ENCODE peak calls at places on chromosomes 11 and 22, in six cellular contexts. One of them, this sample, is unnamed.
A peak's percentile ranks its signal among the peaks of the same experiment; 100 is the strongest.

GRCh38 chr11:83726316-83726715 is 440.1 kb upstream of the CCDC90B start:
- DNase-seq in progenitor cell of endocrine pancreas: no peak
- DNase-seq in amygdala: no peak
- DNase-seq in fibroblast of pulmonary artery: no peak
- DNase-seq in HFF-Myc: no peak
- DNase-seq in stimulated activated CD4-positive, alpha-beta T cell treated with anti-CD3 and anti-CD28 coated beads, Interleukin-15, amount 100 ng/mL, for 1 hour: no peak
- DNase-seq in this sample: no peak

GRCh38 chr11:2347449-2347848 is 29.7 kb upstream of the CD81 start:
- DNase-seq in progenitor cell of endocrine pancreas: no peak
- DNase-seq in amygdala: no peak
- DNase-seq in fibroblast of pulmonary artery: no peak
- DNase-seq in HFF-Myc: no peak
- DNase-seq in stimulated activated CD4-positive, alpha-beta T cell treated with anti-CD3 and anti-CD28 coated beads, Interleukin-15, amount 100 ng/mL, for 1 hour: no peak
- DNase-seq in this sample: no peak

GRCh38 chr22:20985720-20986119 is 3.6 kb downstream of the LZTR1 start:
- DNase-seq in progenitor cell of endocrine pancreas: no peak
- DNase-seq in amygdala: no peak
- DNase-seq in fibroblast of pulmonary artery: no peak
- DNase-seq in HFF-Myc: no peak
- DNase-seq in stimulated activated CD4-positive, alpha-beta T cell treated with anti-CD3 and anti-CD28 coated beads, Interleukin-15, amount 100 ng/mL, for 1 hour: no peak
- DNase-seq in this sample: no peak

GRCh38 chr11:122628691-122629555 is 26.6 kb upstream of the UBASH3B start:
- DNase-seq in progenitor cell of endocrine pancreas: peak; percentile 53
- DNase-seq in amygdala: peak; percentile 43
- DNase-seq in fibroblast of pulmonary artery: peak; percentile 82
- DNase-seq in HFF-Myc: no peak
- DNase-seq in stimulated activated CD4-positive, alpha-beta T cell treated with anti-CD3 and anti-CD28 coated beads, Interleukin-15, amount 100 ng/mL, for 1 hour: peak; percentile 53
- DNase-seq in this sample: peak; percentile 58

GRCh38 chr22:26903030-26903856 is 245.9 kb downstream of the MIAT start:
- DNase-seq in progenitor cell of endocrine pancreas: no peak
- DNase-seq in amygdala: no peak
- DNase-seq in fibroblast of pulmonary artery: no peak
- DNase-seq in HFF-Myc: no peak
- DNase-seq in stimulated activated CD4-positive, alpha-beta T cell treated with anti-CD3 and anti-CD28 coated beads, Interleukin-15, amount 100 ng/mL, for 1 hour: no peak
- DNase-seq in this sample: no peak

GRCh38 chr11:126450806-126451205 is 95.3 kb downstream of the ST3GAL4 start:
- DNase-seq in progenitor cell of endocrine pancreas: no peak
- DNase-seq in amygdala: no peak
- DNase-seq in fibroblast of pulmonary artery: no peak
- DNase-seq in HFF-Myc: no peak
- DNase-seq in stimulated activated CD4-positive, alpha-beta T cell treated with anti-CD3 and anti-CD28 coated beads, Interleukin-15, amount 100 ng/mL, for 1 hour: no peak
- DNase-seq in this sample: no peak

GRCh38 chr11:119567667-119568582 is 145.0 kb upstream of the THY1 start:
- DNase-seq in progenitor cell of endocrine pancreas: no peak
- DNase-seq in amygdala: peak; percentile 6
- DNase-seq in fibroblast of pulmonary artery: peak; percentile 79
- DNase-seq in HFF-Myc: peak; percentile 85
- DNase-seq in stimulated activated CD4-positive, alpha-beta T cell treated with anti-CD3 and anti-CD28 coated beads, Interleukin-15, amount 100 ng/mL, for 1 hour: no peak
- DNase-seq in this sample: no peak

GRCh38 chr22:50062509-50063135 is 4.5 kb upstream of the TTLL8 start:
- DNase-seq in progenitor cell of endocrine pancreas: no peak
- DNase-seq in amygdala: no peak
- DNase-seq in fibroblast of pulmonary artery: no peak
- DNase-seq in HFF-Myc: no peak
- DNase-seq in stimulated activated CD4-positive, alpha-beta T cell treated with anti-CD3 and anti-CD28 coated beads, Interleukin-15, amount 100 ng/mL, for 1 hour: no peak
- DNase-seq in this sample: no peak

GRCh38 chr11:66289548-66290331 is 797 bp upstream of the YIF1A start:
- DNase-seq in progenitor cell of endocrine pancreas: peak; percentile 74
- DNase-seq in amygdala: no peak
- DNase-seq in fibroblast of pulmonary artery: no peak
- DNase-seq in HFF-Myc: no peak
- DNase-seq in stimulated activated CD4-positive, alpha-beta T cell treated with anti-CD3 and anti-CD28 coated beads, Interleukin-15, amount 100 ng/mL, for 1 hour: peak; percentile 70
- DNase-seq in this sample: peak; percentile 65

GRCh38 chr22:43381693-43382092 is 30.1 kb upstream of the MPPED1 start:
- DNase-seq in progenitor cell of endocrine pancreas: no peak
- DNase-seq in amygdala: no peak
- DNase-seq in fibroblast of pulmonary artery: no peak
- DNase-seq in HFF-Myc: no peak
- DNase-seq in stimulated activated CD4-positive, alpha-beta T cell treated with anti-CD3 and anti-CD28 coated beads, Interleukin-15, amount 100 ng/mL, for 1 hour: no peak
- DNase-seq in this sample: no peak

GRCh38 chr22:31343235-31344191 is 2.6 kb downstream of the PATZ1 start:
- DNase-seq in progenitor cell of endocrine pancreas: peak; percentile 81
- DNase-seq in amygdala: peak; percentile 15
- DNase-seq in fibroblast of pulmonary artery: peak; percentile 34
- DNase-seq in HFF-Myc: no peak
- DNase-seq in stimulated activated CD4-positive, alpha-beta T cell treated with anti-CD3 and anti-CD28 coated beads, Interleukin-15, amount 100 ng/mL, for 1 hour: no peak
- DNase-seq in this sample: no peak

GRCh38 chr11:57527056-57527631 is 3.4 kb downstream of the TIMM10 start:
- DNase-seq in progenitor cell of endocrine pancreas: peak; percentile 79
- DNase-seq in amygdala: peak; percentile 12
- DNase-seq in fibroblast of pulmonary artery: peak; percentile 75
- DNase-seq in HFF-Myc: peak; percentile 57
- DNase-seq in stimulated activated CD4-positive, alpha-beta T cell treated with anti-CD3 and anti-CD28 coated beads, Interleukin-15, amount 100 ng/mL, for 1 hour: peak; percentile 53
- DNase-seq in this sample: peak; percentile 61

GRCh38 chr11:75195164-75195962 is 44.5 kb downstream of the SLCO2B1 start:
- DNase-seq in progenitor cell of endocrine pancreas: no peak
- DNase-seq in amygdala: peak; percentile 11
- DNase-seq in fibroblast of pulmonary artery: peak; percentile 37
- DNase-seq in HFF-Myc: no peak
- DNase-seq in stimulated activated CD4-positive, alpha-beta T cell treated with anti-CD3 and anti-CD28 coated beads, Interleukin-15, amount 100 ng/mL, for 1 hour: no peak
- DNase-seq in this sample: no peak

GRCh38 chr11:10257478-10257877 is 36.5 kb downstream of the SBF2 start:
- DNase-seq in progenitor cell of endocrine pancreas: no peak
- DNase-seq in amygdala: no peak
- DNase-seq in fibroblast of pulmonary artery: no peak
- DNase-seq in HFF-Myc: no peak
- DNase-seq in stimulated activated CD4-positive, alpha-beta T cell treated with anti-CD3 and anti-CD28 coated beads, Interleukin-15, amount 100 ng/mL, for 1 hour: no peak
- DNase-seq in this sample: no peak